ENCODE peak calls at places on chromosome X, in ten cellular contexts. U, Q, M, H, A, F, B, K, G and P are unnamed samples.

GRCh38 chrX:21166302-21166982 is 207.8 kb upstream of the CNKSR2 start:
- DNase-seq in M (peak; percentile 51), H (no peak), B (no peak), F (no peak), U (no peak), K (peak; percentile 12), A (no peak), Q (no peak), G (peak; percentile 0), P (no peak)

GRCh38 chrX:133171962-133172708 is 46.0 kb downstream of the TFDP3 start:
- DNase-seq in B (peak; percentile 5), U (no peak), H (peak; percentile 9), F (no peak), A (no peak), M (peak; percentile 0), K (peak; percentile 56), Q (no peak), G (peak; percentile 52), P (no peak)

GRCh38 chrX:34365482-34365881 is 233.4 kb upstream of the FAM47A start:
- DNase-seq in Q (no peak), A (no peak), U (no peak), H (no peak), F (no peak), K (peak; percentile 59), B (no peak), M (peak; percentile 0), G (peak; percentile 70), P (no peak)

GRCh38 chrX:46575991-46576392 is 2.4 kb downstream of the CHST7 start:
- DNase-seq in H (peak; percentile 8), M (peak; percentile 42), U (no peak), A (no peak), Q (no peak), G (peak; percentile 67), K (peak; percentile 63), B (no peak), F (no peak), P (no peak)

GRCh38 chrX:70476934-70477733 is 32.5 kb downstream of the DLG3 start:
- DNase-seq in H (no peak), G (peak; percentile 68), F (no peak), A (no peak), K (peak; percentile 75), B (no peak), Q (no peak), U (no peak), M (peak; percentile 71), P (no peak)

GRCh38 chrX:120144178-120144844 is 14.1 kb upstream of the RHOXF2 start:
- DNase-seq in Q (no peak), H (no peak), K (no peak), F (no peak), B (no peak), M (no peak), G (peak; percentile 7), A (no peak), U (no peak), P (no peak)

GRCh38 chrX:53442322-53442631 is 8.1 kb upstream of the HSD17B10 start:
- DNase-seq in F (no peak), A (no peak), U (no peak), G (no peak), K (no peak), B (no peak), M (no peak), H (no peak), Q (peak; percentile 3), P (no peak)

GRCh38 chrX:107565916-107566602 is 62.3 kb upstream of the PRPS1 start:
- DNase-seq in H (peak; percentile 35), F (no peak), G (no peak), U (no peak), B (no peak), A (no peak), K (peak; percentile 50), M (peak; percentile 66), Q (no peak), P (no peak)

GRCh38 chrX:131675596-131676194 is 131.8 kb downstream of the OR13H1 start:
- DNase-seq in U (no peak), Q (no peak), A (no peak), K (peak; percentile 50), M (peak; percentile 32), G (peak; percentile 4), B (peak; percentile 12), F (no peak), H (peak; percentile 9), P (peak; percentile 38)

GRCh38 chrX:10470009-10470408 is 150.4 kb downstream of the MID1 start:
- DNase-seq in U (no peak), M (no peak), K (no peak), H (no peak), Q (no peak), B (no peak), F (no peak), A (no peak), G (peak; percentile 54), P (no peak)

GRCh38 chrX:84729809-84730208 is 227.6 kb upstream of the HDX start:
- DNase-seq in H (peak; percentile 65), B (peak; percentile 23), K (peak; percentile 43), G (peak; percentile 58), M (peak; percentile 27), F (no peak), Q (peak; percentile 0), U (no peak), A (peak; percentile 28), P (peak; percentile 26)

GRCh38 chrX:69216446-69216845 is 51.2 kb upstream of the PJA1 start:
- DNase-seq in F (no peak), K (no peak), G (no peak), A (no peak), H (no peak), Q (no peak), B (no peak), M (no peak), U (no peak), P (no peak)

GRCh38 chrX:134836497-134836968 is 154.3 kb upstream of the SMIM10 start:
- DNase-seq in U (no peak), H (no peak), K (peak; percentile 13), B (no peak), M (peak; percentile 53), Q (no peak), G (no peak), F (no peak), A (no peak), P (no peak)

GRCh38 chrX:39063702-39064101 is 262.4 kb downstream of the MID1IP1 start:
- DNase-seq in F (no peak), A (no peak), Q (no peak), U (no peak), B (no peak), M (no peak), K (no peak), H (peak; percentile 24), G (no peak), P (no peak)

GRCh38 chrX:40082447-40083119 is 15.2 kb downstream of the BCOR start:
- DNase-seq in K (no peak), U (no peak), Q (no peak), H (no peak), M (no peak), G (no peak), B (no peak), F (no peak), A (no peak), P (no peak)

GRCh38 chrX:1178580-1179057 is 33.8 kb downstream of the CRLF2 start:
- DNase-seq in F (no peak), A (no peak), U (no peak), Q (no peak), H (no peak), G (peak; percentile 24), K (no peak), M (peak; percentile 41), B (no peak), P (no peak)

GRCh38 chrX:132393090-132393884 is 95.6 kb downstream of the MBNL3 start:
- DNase-seq in G (no peak), Q (no peak), A (no peak), H (no peak), K (no peak), M (no peak), U (no peak), F (no peak), B (no peak), P (no peak)

GRCh38 chrX:120570201-120570600 is 9.4 kb upstream of the CUL4B start:
- DNase-seq in B (no peak), K (no peak), M (no peak), A (no peak), G (no peak), U (no peak), F (no peak), H (no peak), Q (no peak), P (no peak)

GRCh38 chrX:19888419-19888879 is 1.0 kb upstream of the SH3KBP1 start:
- DNase-seq in G (peak; percentile 82), H (peak; percentile 62), M (peak; percentile 82), A (peak; percentile 39), K (peak; percentile 87), F (no peak), Q (peak; percentile 6), B (peak; percentile 47), U (peak; percentile 10), P (peak; percentile 44)

GRCh38 chrX:14926471-14926870 is 53.2 kb downstream of the MOSPD2 start:
- DNase-seq in F (no peak), H (no peak), K (no peak), M (no peak), G (no peak), B (no peak), A (no peak), Q (no peak), U (no peak), P (no peak)

GRCh38 chrX:42241421-42241820 is 318.1 kb upstream of the CASK start:
- DNase-seq in U (no peak), F (no peak), K (no peak), M (no peak), G (no peak), B (no peak), H (no peak), Q (no peak), A (no peak), P (no peak)